ENCODE peak calls at places on chromosomes 3 and 15, in seven cellular contexts. T, L, H, C, O, G and Y are unnamed samples. For H3K4me1, the result is how much of the 10 kb centered on the place peaks cover.

GRCh38 chr3:14691239-14691638 is 16.3 kb downstream of the C3orf20 start:
- DNase-seq in O (no peak), T (no peak), C (no peak), G (no peak), L (peak), H (no peak), Y (no peak)

GRCh38 chr3:7618606-7619005 is 757.7 kb downstream of the GRM7 start:
- DNase-seq in H (no peak), C (no peak), G (no peak), L (no peak), O (no peak), T (no peak), Y (no peak)

GRCh38 chr3:144942093-144942492 is 970.5 kb downstream of the DIPK2A start:
- DNase-seq in L (no peak), G (no peak), H (no peak), O (no peak), C (no peak), T (no peak), Y (no peak)

GRCh38 chr3:37902674-37903073 is 41.0 kb downstream of the CTDSPL start:
- DNase-seq in G (no peak), H (no peak), C (no peak), O (no peak), T (no peak), L (no peak), Y (no peak)

GRCh38 chr15:63600001-63600645 is 2.9 kb downstream of the FBXL22 start:
- DNase-seq in C (no peak), H (no peak), G (no peak), O (peak), T (no peak), L (no peak), Y (no peak)

GRCh38 chr15:29143909-29144308 is 125.7 kb downstream of the NSMCE3 start:
- DNase-seq in C (no peak), H (no peak), G (no peak), L (no peak), T (no peak), O (no peak), Y (no peak)

GRCh38 chr3:160477750-160478149 is 28.2 kb upstream of the TRIM59 start:
- DNase-seq in T (no peak), O (no peak), C (no peak), G (no peak), H (no peak), L (no peak), Y (no peak)

GRCh38 chr15:74384566-74385441 is 17.4 kb upstream of the CYP11A1 start:
- DNase-seq in H (peak), G (peak), L (peak), O (no peak), C (peak), T (peak), Y (no peak)

GRCh38 chr15:62503451-62503850 is 338.4 kb upstream of the C2CD4B start:
- DNase-seq in O (peak), T (no peak), L (no peak), C (peak), G (no peak), H (no peak), Y (no peak)

GRCh38 chr15:31361764-31362120 is 35.1 kb downstream of the KLF13 start:
- DNase-seq in G (no peak), L (no peak), T (no peak), C (no peak), H (no peak), O (no peak), Y (no peak)
- TF ChIP-seq CTCF in G (no peak), L (no peak), T (no peak), C (no peak), H (no peak), O (no peak), Y (peak)

DNA sequence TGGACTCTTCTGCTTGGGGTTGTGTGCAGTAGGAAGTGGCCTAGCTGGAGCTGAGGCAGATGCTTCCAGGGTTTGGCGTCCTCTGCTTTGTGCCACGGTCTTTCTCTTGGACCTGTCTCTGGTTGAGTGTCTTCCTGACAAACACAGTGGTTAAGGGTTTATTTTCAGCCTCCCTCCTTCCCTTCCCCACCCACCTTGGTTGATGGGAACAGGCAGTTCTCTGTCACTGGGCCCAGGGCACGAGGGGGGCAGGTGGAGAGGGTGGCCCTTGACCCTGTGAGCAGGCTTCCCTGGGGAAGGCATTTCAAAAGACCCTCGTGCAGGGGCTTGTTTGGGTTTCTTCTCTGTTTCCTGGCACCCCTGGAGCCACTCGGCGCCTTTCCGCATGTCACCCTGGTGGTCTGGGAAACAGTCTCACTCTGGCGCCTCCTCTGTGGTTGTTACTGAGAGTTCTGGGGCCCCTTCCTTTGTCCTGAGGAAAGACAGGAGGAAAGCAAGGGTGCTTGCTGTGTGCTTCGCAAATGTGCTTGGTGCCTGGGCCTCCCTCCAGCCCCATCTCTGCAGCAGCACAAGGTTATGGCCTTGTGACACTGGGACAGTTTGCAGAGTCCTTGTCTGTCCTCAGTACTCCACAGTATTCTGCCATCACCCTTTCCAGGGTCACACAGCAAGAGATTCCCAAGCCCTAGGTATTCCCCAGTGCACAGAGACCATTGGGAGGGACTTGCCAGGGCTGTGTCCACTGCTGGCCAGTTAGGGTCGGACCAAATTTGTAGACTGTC is 10.3 kb upstream of the STAB1 start:
- DNase-seq in G (no peak), L (no peak), H (no peak), T (no peak), O (no peak), C (no peak), Y (no peak)
- H3K4me3 ChIP-seq in G (no peak), L (no peak), H (no peak), T (no peak), O (no peak), C (no peak), Y (no peak)

GRCh38 chr3:54831091-54831490 is 96.8 kb downstream of the LRTM1 start:
- DNase-seq in C (no peak), H (no peak), O (no peak), T (no peak), L (no peak), G (no peak), Y (no peak)
- H3K4me1 ChIP-seq in C (under half), H (under half), O (under half), T (under half), L (under half), G (under half), Y (under half)

GRCh38 chr15:80309769-80310384 is 57.9 kb upstream of the CTXND1 start:
- DNase-seq in T (no peak), G (no peak), H (no peak), L (no peak), C (no peak), O (peak), Y (no peak)

GRCh38 chr15:80310776-80311175 is 58.8 kb upstream of the CTXND1 start:
- DNase-seq in T (no peak), L (no peak), H (no peak), O (no peak), C (no peak), G (no peak), Y (no peak)

GRCh38 chr15:80308002-80308401 is 56.0 kb upstream of the CTXND1 start:
- DNase-seq in G (no peak), L (no peak), O (no peak), H (no peak), T (no peak), C (no peak), Y (no peak)
- TF ChIP-seq CTCF in G (no peak), L (no peak), O (no peak), H (no peak), T (no peak), C (no peak), Y (no peak)

DNA sequence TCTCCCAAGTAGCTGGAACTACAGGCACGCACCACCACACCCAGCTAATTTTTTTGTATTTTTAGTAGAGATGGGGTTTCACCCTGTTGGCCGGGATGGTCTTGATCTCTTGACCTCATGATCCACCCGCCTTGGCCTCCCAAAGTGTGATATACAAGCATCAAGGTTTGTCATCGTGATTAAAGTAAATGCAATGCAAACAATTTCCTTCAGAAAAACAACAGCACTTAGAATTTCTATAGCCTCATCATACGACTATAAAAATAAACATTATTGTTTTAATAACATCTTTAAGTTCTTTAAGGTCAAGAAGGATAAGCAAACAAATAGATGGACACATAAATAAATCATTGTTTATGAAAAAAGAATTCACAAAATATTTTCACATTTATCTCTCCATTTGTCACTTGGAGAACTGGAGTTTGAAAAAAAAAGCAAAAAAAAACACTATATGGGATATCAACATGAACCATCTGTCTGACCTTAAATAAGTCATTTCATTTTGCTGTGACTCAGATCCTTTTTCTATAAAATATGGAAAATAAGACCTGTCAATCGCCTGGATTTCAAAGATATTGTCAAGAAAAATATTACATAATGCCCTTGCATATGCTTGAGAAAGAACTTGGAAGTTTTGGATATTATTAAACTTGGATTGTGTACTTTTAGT is 642.1 kb upstream of the KCNMB2 start:
- DNase-seq in C (no peak), G (no peak), L (no peak), O (no peak), T (no peak), H (no peak), Y (no peak)
- H3K4me3 ChIP-seq in C (no peak), G (no peak), L (no peak), O (no peak), T (no peak), H (no peak), Y (no peak)

GRCh38 chr3:62605413-62606068 is 232.2 kb upstream of the FEZF2 start:
- DNase-seq in L (no peak), T (no peak), G (no peak), H (no peak), O (no peak), C (no peak), Y (no peak)

GRCh38 chr3:62607287-62608029 is 234.1 kb upstream of the FEZF2 start:
- DNase-seq in C (no peak), L (no peak), G (no peak), T (no peak), O (no peak), H (peak), Y (peak)

GRCh38 chr3:62602987-62603386 is 229.6 kb upstream of the FEZF2 start:
- DNase-seq in T (no peak), L (no peak), C (no peak), H (no peak), G (no peak), O (no peak), Y (no peak)

GRCh38 chr3:62604301-62604700 is 231.0 kb upstream of the FEZF2 start:
- DNase-seq in L (no peak), O (no peak), C (no peak), T (no peak), H (no peak), G (no peak), Y (no peak)

DNA sequence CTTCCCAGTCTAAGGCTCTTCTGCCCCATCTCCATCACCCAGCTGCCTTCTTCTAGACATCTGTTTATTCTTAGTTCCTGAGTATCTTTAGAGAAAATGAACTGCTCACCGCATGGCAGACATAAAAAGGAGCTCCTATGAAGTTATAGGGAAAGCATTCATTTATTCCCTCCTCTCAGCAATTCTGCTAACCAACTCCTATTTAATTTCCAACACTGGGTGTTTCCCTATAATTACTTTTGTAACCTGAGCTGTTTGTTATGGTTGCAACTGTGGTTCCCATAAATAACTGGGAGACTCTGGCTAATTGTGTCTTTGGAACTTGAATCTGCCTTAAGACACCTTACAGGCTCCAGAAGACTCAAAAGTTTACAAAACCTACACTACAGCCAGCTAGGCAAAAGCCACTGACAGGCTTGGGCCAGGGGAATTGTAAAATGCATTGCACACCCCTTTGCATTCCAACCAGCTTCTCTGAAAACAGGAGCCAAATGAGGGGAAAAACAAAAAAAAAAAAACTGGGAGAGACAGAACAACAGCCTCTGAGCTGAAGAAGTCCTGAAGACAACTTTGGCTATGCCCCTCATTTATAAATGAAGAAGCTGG is 231.5 kb upstream of the FEZF2 start:
- DNase-seq in T (no peak), H (no peak), O (no peak), L (no peak), C (no peak), G (no peak), Y (no peak)
- H3K4me1 ChIP-seq in T (half or more), H (under half), O (under half), L (under half), C (under half), G (under half), Y (under half)